ENCODE peak calls at places on chromosomes 16 and 17, in nine cellular contexts. U, Y, P, V, L, Q, S, E and Z are unnamed samples.

GRCh38 chr16:67022531-67023214 is 6.3 kb upstream of the CBFB start:
- DNase-seq in U (no peak), Y (no peak), P (no peak), V (no peak), L (peak), Q (no peak), S (peak), E (no peak), Z (peak)

GRCh38 chr17:63434951-63435571 is 11.0 kb downstream of the CYB561 start:
- DNase-seq in U (peak), Y (no peak), P (peak), V (no peak), L (peak), Q (peak), S (peak), E (peak), Z (peak)

GRCh38 chr17:19880393-19880792 is 12.7 kb upstream of the ULK2 start:
- DNase-seq in U (no peak), Y (no peak), P (no peak), V (no peak), L (no peak), Q (no peak), S (no peak), E (no peak), Z (no peak)

GRCh38 chr17:50151937-50152547 is 1.6 kb upstream of the PPP1R9B start:
- DNase-seq in U (peak), Y (peak), P (peak), V (no peak), L (peak), Q (peak), S (peak), E (peak), Z (peak)

GRCh38 chr17:73689596-73690275 is 45.5 kb upstream of the SDK2 start:
- DNase-seq in U (no peak), Y (no peak), P (no peak), V (no peak), L (no peak), Q (no peak), S (no peak), E (no peak), Z (no peak)

GRCh38 chr16:11236855-11237254 is 19.1 kb downstream of the SOCS1 start:
- DNase-seq in U (no peak), Y (no peak), P (no peak), V (no peak), L (no peak), Q (peak), S (no peak), E (no peak), Z (peak)

GRCh38 chr16:11742041-11742535 is 569 bp downstream of the TXNDC11 start:
- DNase-seq in U (peak), Y (no peak), P (no peak), V (peak), L (peak), Q (peak), S (no peak), E (peak), Z (no peak)

GRCh38 chr17:45149669-45150603 is 1.7 kb downstream of the HEXIM1 start:
- DNase-seq in U (peak), Y (no peak), P (peak), V (no peak), L (peak), Q (peak), S (no peak), E (peak), Z (peak)

GRCh38 chr16:28930652-28931051 is 1.1 kb upstream of the CD19 start:
- DNase-seq in U (no peak), Y (no peak), P (no peak), V (no peak), L (no peak), Q (no peak), S (no peak), E (no peak), Z (no peak)

GRCh38 chr17:28737770-28738679 is 5.8 kb upstream of the TRAF4 start:
- DNase-seq in U (peak), Y (no peak), P (no peak), V (no peak), L (no peak), Q (peak), S (no peak), E (no peak), Z (no peak)

GRCh38 chr16:70689035-70689969 is 3.4 kb upstream of the MTSS2 start:
- DNase-seq in U (peak), Y (no peak), P (peak), V (no peak), L (no peak), Q (peak), S (no peak), E (no peak), Z (no peak)

GRCh38 chr17:40612510-40613244 is 34.9 kb downstream of the SMARCE1 start:
- DNase-seq in U (no peak), Y (no peak), P (no peak), V (no peak), L (no peak), Q (no peak), S (no peak), E (peak), Z (no peak)

GRCh38 chr16:27242868-27243590 is 25.5 kb downstream of the NSMCE1 start:
- DNase-seq in U (peak), Y (no peak), P (peak), V (no peak), L (peak), Q (peak), S (peak), E (no peak), Z (peak)

GRCh38 chr17:36117505-36118382 is 14.1 kb downstream of the CCL4 start:
- DNase-seq in U (no peak), Y (no peak), P (no peak), V (no peak), L (no peak), Q (no peak), S (no peak), E (no peak), Z (no peak)

GRCh38 chr16:49452568-49452967 is 79.0 kb downstream of the C16orf78 start:
- DNase-seq in U (peak), Y (no peak), P (no peak), V (no peak), L (no peak), Q (no peak), S (no peak), E (no peak), Z (no peak)

GRCh38 chr16:80466024-80466986 is 74.5 kb upstream of the DYNLRB2 start:
- DNase-seq in U (peak), Y (peak), P (peak), V (peak), L (peak), Q (peak), S (peak), E (peak), Z (peak)

GRCh38 chr17:7486181-7486580 is 2.0 kb downstream of the POLR2A start:
- DNase-seq in U (no peak), Y (peak), P (no peak), V (no peak), L (peak), Q (no peak), S (peak), E (no peak), Z (no peak)

GRCh38 chr17:39676198-39676819 is 8.1 kb downstream of the PNMT start:
- DNase-seq in U (no peak), Y (no peak), P (peak), V (no peak), L (peak), Q (peak), S (no peak), E (no peak), Z (no peak)

GRCh38 chr17:34703533-34703932 is 124.2 kb downstream of the TMEM132E start:
- DNase-seq in U (no peak), Y (no peak), P (peak), V (no peak), L (peak), Q (no peak), S (no peak), E (peak), Z (peak)

GRCh38 chr17:45038771-45039634 is 12.4 kb downstream of the DCAKD start:
- DNase-seq in U (no peak), Y (no peak), P (no peak), V (no peak), L (no peak), Q (no peak), S (no peak), E (no peak), Z (peak)

GRCh38 chr16:1791943-1792812 is 1.3 kb downstream of the IGFALS start:
- DNase-seq in U (peak), Y (no peak), P (no peak), V (no peak), L (no peak), Q (peak), S (no peak), E (no peak), Z (no peak)

GRCh38 chr16:79656537-79657115 is 56.1 kb upstream of the MAF start:
- DNase-seq in U (no peak), Y (no peak), P (no peak), V (no peak), L (no peak), Q (no peak), S (no peak), E (no peak), Z (no peak)

GRCh38 chr16:73083271-73083670 is 35.3 kb upstream of the ZFHX3 start:
- DNase-seq in U (no peak), Y (no peak), P (no peak), V (no peak), L (peak), Q (no peak), S (no peak), E (no peak), Z (no peak)

GRCh38 chr17:82283208-82283749 is 9.8 kb upstream of the CSNK1D start:
- DNase-seq in U (no peak), Y (no peak), P (peak), V (no peak), L (peak), Q (no peak), S (peak), E (peak), Z (peak)

GRCh38 chr17:80123791-80124190 is 22.4 kb downstream of the GAA start:
- DNase-seq in U (no peak), Y (no peak), P (peak), V (no peak), L (peak), Q (no peak), S (no peak), E (peak), Z (peak)

GRCh38 chr16:79850348-79850747 is 249.8 kb upstream of the MAF start:
- DNase-seq in U (no peak), Y (no peak), P (no peak), V (no peak), L (no peak), Q (no peak), S (no peak), E (no peak), Z (no peak)

GRCh38 chr17:50909765-50910661 is 43.9 kb upstream of the TOB1 start:
- DNase-seq in U (no peak), Y (no peak), P (no peak), V (peak), L (no peak), Q (no peak), S (no peak), E (no peak), Z (no peak)

GRCh38 chr16:87178177-87178863 is 138.9 kb downstream of the C16orf95 start:
- DNase-seq in U (no peak), Y (no peak), P (peak), V (no peak), L (no peak), Q (no peak), S (no peak), E (no peak), Z (no peak)

GRCh38 chr17:5580367-5580766 is 3.9 kb downstream of the NLRP1 start:
- DNase-seq in U (no peak), Y (no peak), P (no peak), V (no peak), L (peak), Q (no peak), S (no peak), E (no peak), Z (peak)

GRCh38 chr17:58632324-58633314 is 59.2 kb downstream of the TEX14 start:
- DNase-seq in U (no peak), Y (no peak), P (no peak), V (no peak), L (no peak), Q (no peak), S (no peak), E (no peak), Z (no peak)

GRCh38 chr17:4427505-4427904 is 6.2 kb upstream of the SPNS3 start:
- DNase-seq in U (peak), Y (no peak), P (no peak), V (no peak), L (no peak), Q (no peak), S (no peak), E (no peak), Z (no peak)

GRCh38 chr16:84391151-84391873 is 23.0 kb downstream of the ATP2C2 start:
- DNase-seq in U (no peak), Y (no peak), P (no peak), V (no peak), L (no peak), Q (no peak), S (no peak), E (no peak), Z (peak)

GRCh38 chr17:81537343-81537855 is 9.2 kb downstream of the FSCN2 start:
- DNase-seq in U (no peak), Y (no peak), P (no peak), V (no peak), L (peak), Q (no peak), S (no peak), E (no peak), Z (no peak)